ENCODE peak calls at places on chromosome 11, in seven cellular contexts. D is lower lobe of right lung, J is heart left ventricle, E is mammary epithelial cell, P is PC-3, C is astrocyte of the cerebellum, G is fibroblast of mammary gland. R is an unnamed sample.

GRCh38 chr11:61828629-61829407 is 718 bp downstream of the FADS2 start:
- DNase-seq in E (peak), J (peak), P (peak), G (peak), D (peak), C (no peak), R (peak)

GRCh38 chr11:18720086-18720810 is 5.7 kb downstream of the IGSF22 start:
- DNase-seq in J (no peak), P (no peak), E (peak), G (peak), C (no peak), D (no peak), R (peak)

GRCh38 chr11:117097567-117098268 is 510 bp downstream of the SIK3 start:
- DNase-seq in J (peak), C (no peak), G (no peak), D (peak), E (no peak), P (peak), R (no peak)

GRCh38 chr11:76808996-76809395 is 25.8 kb downstream of the TSKU start:
- DNase-seq in C (no peak), P (no peak), E (no peak), J (no peak), D (no peak), G (no peak), R (no peak)

GRCh38 chr11:43988040-43988793 is 45.8 kb downstream of the C11orf96 start:
- DNase-seq in D (no peak), J (no peak), G (peak), E (no peak), C (peak), P (peak), R (peak)

GRCh38 chr11:101870510-101870909 is 44.3 kb upstream of the CEP126 start:
- DNase-seq in C (no peak), E (peak), J (no peak), G (peak), P (peak), D (no peak), R (peak)

GRCh38 chr11:120564573-120565301 is 53.2 kb downstream of the GRIK4 start:
- DNase-seq in J (peak), P (no peak), E (no peak), G (peak), C (no peak), D (peak), R (peak)

GRCh38 chr11:104091281-104092071 is 55.0 kb downstream of the DDI1 start:
- DNase-seq in E (no peak), C (no peak), G (no peak), J (no peak), P (no peak), D (no peak), R (no peak)

GRCh38 chr11:45079943-45080719 is 66.3 kb upstream of the PRDM11 start:
- DNase-seq in J (no peak), G (no peak), D (peak), P (no peak), E (no peak), C (no peak), R (no peak)

GRCh38 chr11:131511794-131512193 is 141.4 kb downstream of the NTM start:
- DNase-seq in D (no peak), E (no peak), P (peak), C (no peak), J (peak), G (peak), R (no peak)

GRCh38 chr11:133660202-133660568 is 127.9 kb upstream of the OPCML start:
- DNase-seq in G (no peak), P (no peak), C (no peak), D (no peak), E (no peak), J (no peak), R (no peak)

GRCh38 chr11:66183581-66184048 is 84.8 kb upstream of the RAB1B start:
- DNase-seq in E (no peak), J (no peak), C (no peak), D (no peak), P (peak), G (peak), R (no peak)

GRCh38 chr11:70931430-70931829 is 320.9 kb downstream of the SHANK2 start:
- DNase-seq in J (peak), E (no peak), G (no peak), P (no peak), D (no peak), C (no peak), R (no peak)

GRCh38 chr11:118917488-118918127 is 8.1 kb downstream of the BCL9L start:
- DNase-seq in J (peak), G (peak), C (no peak), E (peak), D (peak), P (peak), R (peak)

GRCh38 chr11:2415601-2416380 is 15.2 kb downstream of the TSSC4 start:
- DNase-seq in E (no peak), J (no peak), G (no peak), P (no peak), D (no peak), C (no peak), R (no peak)

GRCh38 chr11:114181195-114181594 is 115.0 kb upstream of the NNMT start:
- DNase-seq in C (no peak), G (peak), D (no peak), J (no peak), E (no peak), P (no peak), R (no peak)

GRCh38 chr11:90134420-90135003 is at the start of gene NAALAD2:
- DNase-seq in J (peak), P (no peak), D (peak), E (no peak), C (no peak), G (peak), R (peak)

GRCh38 chr11:118614511-118614910 is 7.1 kb downstream of the PHLDB1 start:
- DNase-seq in J (no peak), C (no peak), P (no peak), G (no peak), E (no peak), D (peak), R (no peak)

GRCh38 chr11:92140021-92140420 is 84.6 kb upstream of the FAT3 start:
- DNase-seq in P (no peak), E (no peak), D (no peak), J (no peak), C (no peak), G (no peak), R (no peak)

GRCh38 chr11:96179905-96180304 is 163.1 kb downstream of the MAML2 start:
- DNase-seq in J (no peak), P (no peak), C (no peak), D (no peak), G (no peak), E (no peak), R (no peak)

GRCh38 chr11:101127699-101128570 is 1.7 kb downstream of the PGR start:
- DNase-seq in E (no peak), G (no peak), P (no peak), D (peak), C (no peak), J (peak), R (no peak)

GRCh38 chr11:71247551-71248250 is 4.7 kb downstream of the SHANK2 start:
- DNase-seq in D (no peak), C (no peak), E (no peak), J (peak), P (no peak), G (no peak), R (no peak)

GRCh38 chr11:87421422-87421821 is 383.7 kb downstream of the TMEM135 start:
- DNase-seq in D (no peak), C (peak), G (peak), P (peak), E (peak), J (peak), R (peak)

GRCh38 chr11:61890536-61891330 is 612 bp downstream of the FADS3 start:
- DNase-seq in D (peak), C (peak), J (peak), P (peak), E (peak), G (peak), R (peak)

GRCh38 chr11:74024630-74025029 is 15.7 kb upstream of the UCP3 start:
- DNase-seq in C (peak), P (peak), D (peak), J (peak), E (peak), G (peak), R (peak)

GRCh38 chr11:88501535-88501934 is 164.0 kb upstream of the CTSC start:
- DNase-seq in D (no peak), P (no peak), E (no peak), G (peak), C (no peak), J (no peak), R (no peak)

GRCh38 chr11:43579171-43579918 is 101.2 kb upstream of the HSD17B12 start:
- DNase-seq in J (no peak), E (peak), G (peak), C (no peak), P (peak), D (no peak), R (peak)

DNA sequence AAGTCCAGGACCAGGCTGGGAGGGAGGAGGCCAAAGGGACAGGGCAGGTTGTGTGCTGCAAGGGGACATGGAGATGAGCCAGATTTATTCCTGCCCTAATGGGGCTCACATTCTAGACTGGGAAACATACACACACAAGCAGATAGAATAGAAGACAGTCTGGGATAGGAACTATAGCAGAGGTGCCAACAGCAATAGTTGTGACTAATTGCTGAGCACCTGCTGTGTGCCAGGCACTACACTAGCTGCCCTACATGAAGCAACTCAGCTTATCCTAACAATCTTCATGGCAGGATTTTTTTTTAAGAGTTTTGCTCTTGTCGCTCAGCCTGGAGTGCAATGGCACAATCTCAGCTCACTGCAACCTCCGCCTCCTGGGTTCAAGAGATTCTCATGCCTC is 11.4 kb downstream of the MOGAT2 start:
- DNase-seq in G (no peak), J (no peak), E (no peak), P (no peak), D (no peak), C (no peak), R (no peak)
- H3K4me3 ChIP-seq in G (no peak), J (no peak), E (no peak), P (no peak), D (no peak), C (no peak), R (no peak)

DNA sequence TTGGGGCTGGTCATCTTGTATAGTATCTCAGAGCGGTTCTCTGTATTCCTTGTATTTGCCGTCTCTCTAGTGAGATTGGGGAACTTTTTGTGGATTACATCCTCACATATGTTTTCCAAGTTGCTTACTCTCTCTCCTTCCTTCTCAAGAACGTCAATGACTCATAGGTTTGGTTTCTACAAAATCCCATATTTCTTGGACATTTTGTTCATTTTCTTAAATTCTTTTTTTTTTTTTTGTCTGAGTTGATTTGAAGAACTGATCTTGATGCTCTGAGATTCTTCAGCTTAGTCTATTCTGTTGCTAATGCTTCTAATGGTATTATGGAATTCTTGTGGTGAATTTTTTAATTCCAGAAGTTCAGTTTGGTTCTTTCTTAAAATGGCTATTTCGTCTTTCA is 28.4 kb upstream of the SLN start:
- DNase-seq in D (no peak), J (no peak), G (peak), C (no peak), P (no peak), E (no peak), R (no peak)
- TF ChIP-seq CTCF in D (no peak), J (no peak), G (no peak), C (no peak), P (no peak), E (no peak), R (no peak)

GRCh38 chr11:128480066-128480465 is 107.3 kb downstream of the ETS1 start:
- DNase-seq in G (no peak), P (no peak), D (no peak), E (no peak), C (no peak), J (peak), R (no peak)
- H3K4me3 ChIP-seq in G (no peak), P (no peak), D (no peak), E (no peak), C (no peak), J (no peak), R (no peak)

GRCh38 chr11:130241697-130242096 is 73.0 kb downstream of the ZBTB44 start:
- DNase-seq in C (no peak), E (no peak), J (no peak), G (no peak), P (no peak), D (no peak), R (no peak)
- TF ChIP-seq CTCF in C (no peak), E (no peak), J (no peak), G (peak), P (peak), D (no peak), R (no peak)

DNA sequence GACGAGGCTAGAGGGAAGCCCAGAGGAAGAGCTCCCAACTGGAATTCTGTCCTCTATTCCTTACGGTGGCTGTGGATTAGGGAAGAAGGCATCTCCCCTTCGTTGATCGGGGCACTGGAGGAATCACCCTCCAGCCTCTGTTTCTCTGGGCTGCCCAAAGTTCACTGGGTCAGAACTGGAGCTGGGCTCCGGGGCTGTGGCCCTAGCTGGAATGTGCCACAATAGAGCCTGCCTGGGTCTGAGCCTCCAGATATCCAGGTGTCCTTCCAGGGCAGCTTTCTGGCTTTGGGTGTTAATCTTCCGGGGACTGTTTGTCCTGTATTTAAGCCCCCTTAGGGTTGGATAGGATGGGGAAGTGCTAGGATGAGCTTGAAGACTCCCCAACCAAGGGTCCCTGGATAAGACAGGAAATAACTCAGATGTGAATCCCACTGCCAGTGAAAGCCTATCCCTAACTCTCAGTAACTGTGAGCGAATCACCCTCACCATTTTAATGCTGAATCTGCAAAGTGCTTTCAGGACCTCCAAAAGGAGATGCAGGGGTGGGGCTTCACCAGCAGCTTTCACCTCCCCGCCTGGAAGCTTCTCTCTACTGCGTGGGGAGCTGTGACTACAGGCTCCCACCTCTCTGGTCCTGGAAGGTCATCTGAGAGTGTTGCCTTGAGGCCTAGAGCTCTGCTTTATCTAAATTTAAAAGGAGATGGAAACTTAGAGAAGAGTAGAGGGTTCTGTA is 9.5 kb downstream of the YPEL4 start:
- DNase-seq in G (no peak), P (no peak), E (no peak), J (no peak), C (no peak), D (no peak), R (no peak)
- H3K4me3 ChIP-seq in G (peak), P (peak), E (peak), J (no peak), C (peak), D (peak), R (peak)

GRCh38 chr11:8745431-8745986 is 62.9 kb downstream of the RPL27A start:
- DNase-seq in G (no peak), D (no peak), J (no peak), C (no peak), P (no peak), E (no peak), R (no peak)
- TF ChIP-seq CTCF in G (no peak), D (no peak), J (no peak), C (no peak), P (no peak), E (no peak), R (no peak)

GRCh38 chr11:10749476-10749875 is 1.6 kb upstream of the CTR9 start:
- DNase-seq in G (no peak), J (no peak), E (no peak), P (no peak), C (no peak), D (no peak), R (no peak)

GRCh38 chr11:10750838-10751580 is at the start of gene CTR9:
- DNase-seq in E (peak), G (peak), D (peak), J (peak), P (peak), C (peak), R (peak)

GRCh38 chr11:10752061-10752460 is 1.0 kb downstream of the CTR9 start:
- DNase-seq in G (no peak), J (no peak), C (no peak), E (peak), D (no peak), P (no peak), R (no peak)

GRCh38 chr11:10751581-10751940 is 515 bp downstream of the CTR9 start:
- DNase-seq in E (peak), D (no peak), G (no peak), J (no peak), C (no peak), P (no peak), R (no peak)

GRCh38 chr11:10752486-10752885 is 1.4 kb downstream of the CTR9 start:
- DNase-seq in C (no peak), G (no peak), E (no peak), P (no peak), J (no peak), D (no peak), R (no peak)
- H3K4me3 ChIP-seq in C (no peak), G (no peak), E (peak), P (peak), J (peak), D (peak), R (peak)

R was measured in fibroblast of the aortic adventitia.